ENCODE peak calls at places on chromosomes 3 and 15, in seven cellular contexts. F, N, R, X, L, W and P are unnamed samples.

GRCh38 chr3:73546961-73547360 is 77.8 kb downstream of the PDZRN3 start:
- DNase-seq in F (no peak), N (no peak), R (no peak), X (peak), L (no peak), W (no peak), P (no peak)

GRCh38 chr3:140342668-140343067 is 335.2 kb upstream of the TRIM42 start:
- DNase-seq in F (no peak), N (no peak), R (no peak), X (no peak), L (no peak), W (no peak), P (no peak)

GRCh38 chr15:91182096-91182495 is 82.0 kb downstream of the SV2B start:
- DNase-seq in F (no peak), N (no peak), R (no peak), X (no peak), L (no peak), W (no peak), P (no peak)

GRCh38 chr3:129656659-129657247 is 50.3 kb upstream of the PLXND1 start:
- DNase-seq in F (no peak), N (no peak), R (no peak), X (no peak), L (no peak), W (peak), P (no peak)

GRCh38 chr3:125480656-125481374 is 39.2 kb downstream of the SNX4 start:
- DNase-seq in F (no peak), N (no peak), R (no peak), X (peak), L (no peak), W (no peak), P (no peak)

GRCh38 chr15:64369078-64369607 is 12.1 kb downstream of the PCLAF start:
- DNase-seq in F (no peak), N (no peak), R (no peak), X (no peak), L (no peak), W (no peak), P (no peak)

GRCh38 chr3:126419886-126420786 is 25.4 kb downstream of the CFAP100 start:
- DNase-seq in F (no peak), N (no peak), R (no peak), X (no peak), L (no peak), W (no peak), P (no peak)

GRCh38 chr3:35944915-35945710 is 305.8 kb downstream of the ARPP21 start:
- DNase-seq in F (no peak), N (no peak), R (no peak), X (no peak), L (no peak), W (no peak), P (no peak)

GRCh38 chr3:128490650-128491070 is 2.3 kb downstream of the GATA2 start:
- DNase-seq in F (no peak), N (no peak), R (no peak), X (no peak), L (no peak), W (no peak), P (no peak)

GRCh38 chr3:123667784-123668183 is 82.9 kb upstream of the HACD2 start:
- DNase-seq in F (no peak), N (no peak), R (no peak), X (no peak), L (no peak), W (no peak), P (no peak)

GRCh38 chr15:91866371-91866905 is 12.9 kb downstream of the SLCO3A1 start:
- DNase-seq in F (no peak), N (no peak), R (peak), X (no peak), L (peak), W (no peak), P (no peak)

GRCh38 chr15:73965730-73966103 is 26.4 kb downstream of the STOML1 start:
- DNase-seq in F (peak), N (no peak), R (no peak), X (no peak), L (no peak), W (no peak), P (no peak)

GRCh38 chr3:135078283-135078682 is 283.2 kb downstream of the EPHB1 start:
- DNase-seq in F (no peak), N (no peak), R (no peak), X (no peak), L (no peak), W (no peak), P (no peak)

GRCh38 chr15:92653836-92654524 is 1.6 kb downstream of the FAM174B start:
- DNase-seq in F (no peak), N (no peak), R (peak), X (no peak), L (no peak), W (peak), P (no peak)

GRCh38 chr3:106673926-106674569 is 703.2 kb upstream of the CCDC54 start:
- DNase-seq in F (no peak), N (no peak), R (no peak), X (no peak), L (no peak), W (no peak), P (no peak)

GRCh38 chr3:94822298-94822697 is 759.4 kb downstream of the NSUN3 start:
- DNase-seq in F (no peak), N (no peak), R (no peak), X (no peak), L (no peak), W (no peak), P (no peak)

GRCh38 chr3:186137051-186137685 is 28.3 kb upstream of the ETV5 start:
- DNase-seq in F (no peak), N (no peak), R (no peak), X (no peak), L (no peak), W (no peak), P (no peak)